ENCODE peak calls at places on chromosomes 2 and 18, in four cellular contexts. O is fibroblast of lung, U is tibial artery, Z is gastrocnemius medialis. T is an unnamed sample.

GRCh38 chr2:207952564-207953345 is 72.6 kb downstream of the PLEKHM3 start:
- DNase-seq in O (no peak), U (no peak), Z (no peak), T (no peak)

GRCh38 chr2:100730290-100730868 is 89.6 kb upstream of the NPAS2 start:
- DNase-seq in O (peak), U (peak), Z (peak), T (no peak)

GRCh38 chr2:180618570-180618969 is 361.8 kb upstream of the UBE2E3 start:
- DNase-seq in O (peak), U (no peak), Z (no peak), T (no peak)

GRCh38 chr2:197641666-197642065 is 33.7 kb downstream of the RFTN2 start:
- DNase-seq in O (no peak), U (no peak), Z (no peak), T (no peak)

GRCh38 chr18:48785091-48785614 is 165.6 kb downstream of the SMAD7 start:
- DNase-seq in O (no peak), U (no peak), Z (no peak), T (no peak)

GRCh38 chr2:69311017-69311416 is 76.0 kb downstream of the GFPT1 start:
- DNase-seq in O (no peak), U (no peak), Z (no peak), T (no peak)

GRCh38 chr2:219104107-219105050 is 43.7 kb upstream of the IHH start:
- DNase-seq in O (peak), U (no peak), Z (no peak), T (no peak)

GRCh38 chr2:16226942-16227664 is 286.8 kb downstream of the MYCN start:
- DNase-seq in O (no peak), U (no peak), Z (no peak), T (no peak)

GRCh38 chr2:70948350-70949003 is 12.8 kb downstream of the ATP6V1B1 start:
- DNase-seq in O (peak), U (peak), Z (peak), T (peak)

GRCh38 chr2:100722125-100722524 is 97.8 kb upstream of the NPAS2 start:
- DNase-seq in O (no peak), U (no peak), Z (no peak), T (no peak)

GRCh38 chr18:47080872-47081271 is 45.5 kb upstream of the ELOA2 start:
- DNase-seq in O (no peak), U (no peak), Z (no peak), T (no peak)

GRCh38 chr2:156021326-156022040 is 311.0 kb downstream of the NR4A2 start:
- DNase-seq in O (no peak), U (no peak), Z (no peak), T (no peak)

GRCh38 chr2:123165616-123166015 is 859.5 kb upstream of the CNTNAP5 start:
- DNase-seq in O (no peak), U (no peak), Z (no peak), T (no peak)

GRCh38 chr2:173998386-173998785 is 33.2 kb upstream of the SP3 start:
- DNase-seq in O (no peak), U (peak), Z (no peak), T (no peak)

GRCh38 chr2:99386011-99386410 is 48.8 kb downstream of the EIF5B start:
- DNase-seq in O (no peak), U (no peak), Z (no peak), T (no peak)

GRCh38 chr18:49697757-49698595 is 115.4 kb downstream of the ACAA2 start:
- DNase-seq in O (no peak), U (no peak), Z (no peak), T (no peak)

GRCh38 chr2:129347486-129348217 is 631.8 kb upstream of the RAB6C start:
- DNase-seq in O (no peak), U (peak), Z (no peak), T (no peak)

GRCh38 chr2:206832886-206833285 is 67.5 kb downstream of the FASTKD2 start:
- DNase-seq in O (peak), U (no peak), Z (no peak), T (no peak)

GRCh38 chr2:111702119-111702808 is 181.7 kb downstream of the ANAPC1 start:
- DNase-seq in O (peak), U (no peak), Z (no peak), T (no peak)

GRCh38 chr2:138841459-138841858 is 61.3 kb upstream of the NXPH2 start:
- DNase-seq in O (no peak), U (no peak), Z (no peak), T (no peak)

GRCh38 chr2:71884303-71885042 is 263.2 kb downstream of the CYP26B1 start:
- DNase-seq in O (peak), U (no peak), Z (no peak), T (peak)

GRCh38 chr2:72148975-72149555 is 1.4 kb upstream of the CYP26B1 start:
- DNase-seq in O (peak), U (no peak), Z (no peak), T (peak)

GRCh38 chr2:85672486-85672885 is 4.5 kb upstream of the SFTPB start:
- DNase-seq in O (no peak), U (no peak), Z (no peak), T (no peak)

GRCh38 chr2:160390544-160391258 is 102.9 kb downstream of the RBMS1 start:
- DNase-seq in O (peak), U (no peak), Z (no peak), T (no peak)

GRCh38 chr2:53631313-53632125 is 136.1 kb upstream of the CHAC2 start:
- DNase-seq in O (no peak), U (no peak), Z (no peak), T (no peak)

GRCh38 chr2:3121601-3122000 is 256.0 kb downstream of the EIPR1 start:
- DNase-seq in O (peak), U (no peak), Z (no peak), T (no peak)

GRCh38 chr2:54092940-54093339 is 22.5 kb upstream of the ACYP2 start:
- DNase-seq in O (no peak), U (no peak), Z (no peak), T (no peak)

GRCh38 chr2:174059178-174059874 is 94.2 kb upstream of the SP3 start:
- DNase-seq in O (peak), U (no peak), Z (no peak), T (no peak)

GRCh38 chr2:9889812-9890261 is 46.6 kb downstream of the TAF1B start:
- DNase-seq in O (peak), U (no peak), Z (no peak), T (no peak)

GRCh38 chr2:14557921-14558320 is 74.6 kb upstream of the LRATD1 start:
- DNase-seq in O (no peak), U (no peak), Z (no peak), T (no peak)

GRCh38 chr2:53087282-53087882 is 680.2 kb upstream of the CHAC2 start:
- DNase-seq in O (peak), U (no peak), Z (no peak), T (no peak)

GRCh38 chr18:1805526-1805925 is 765.8 kb downstream of the METTL4 start:
- DNase-seq in O (no peak), U (no peak), Z (no peak), T (no peak)

GRCh38 chr2:224039080-224039769 is at the start of gene SERPINE2:
- DNase-seq in O (peak), U (peak), Z (no peak), T (no peak)

DNA sequence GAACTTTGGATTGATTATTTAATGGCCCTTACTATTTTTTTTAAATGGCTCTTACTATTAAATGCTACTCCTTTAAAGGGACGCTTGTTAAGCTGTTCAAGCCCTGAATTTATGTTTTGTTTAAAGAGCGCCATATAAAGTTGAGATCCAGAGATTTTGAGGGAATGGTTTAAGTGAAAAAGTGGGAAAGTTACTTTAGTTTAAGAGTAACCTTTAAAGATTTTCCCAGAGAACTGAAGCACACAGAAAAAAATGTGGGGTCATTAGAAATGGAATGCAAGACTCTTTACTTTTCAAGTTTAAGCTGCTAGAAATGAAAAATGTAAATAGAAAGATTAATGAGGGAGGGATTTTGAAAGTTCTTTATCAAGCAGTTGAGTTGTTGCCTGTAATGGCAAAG is 93.1 kb downstream of the KCNS3 start:
- DNase-seq in O (no peak), U (no peak), Z (no peak), T (no peak)
- TF ChIP-seq CTCF in O (no peak), U (no peak), Z (no peak), T (no peak)

DNA sequence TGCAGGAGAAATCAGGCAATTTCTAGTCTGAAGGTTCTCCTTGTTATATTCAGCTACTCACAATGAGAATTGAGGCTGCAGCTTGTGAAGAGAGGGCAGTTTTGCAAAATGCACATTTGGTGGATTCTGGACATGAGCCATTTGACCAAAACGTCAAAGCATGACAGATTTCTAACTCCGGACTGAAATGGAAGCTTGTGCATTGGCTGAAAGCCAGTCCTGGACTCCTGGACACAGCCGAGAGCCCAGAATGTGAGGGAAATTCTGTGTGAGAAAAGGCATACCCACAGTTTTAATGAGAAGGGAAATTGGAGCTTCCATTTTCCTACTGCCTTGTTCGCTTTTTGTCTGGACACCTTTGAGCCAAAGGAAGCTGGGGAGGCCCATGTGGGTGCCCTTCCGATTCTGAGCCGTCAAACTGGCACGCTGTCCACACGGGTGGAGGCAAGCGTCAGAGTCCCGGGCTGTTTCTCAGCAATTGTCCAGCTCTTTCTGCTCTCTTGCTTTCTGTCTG is 23.7 kb upstream of the ROCK2 start:
- DNase-seq in O (peak), U (no peak), Z (no peak), T (peak)
- H3K27ac ChIP-seq in O (peak), U (peak), Z (peak), T (peak)

GRCh38 chr2:63841254-63842022 is at the start of gene UGP2:
- DNase-seq in O (peak), U (peak), Z (peak), T (peak)

GRCh38 chr2:63842149-63843061 is 709 bp downstream of the UGP2 start:
- DNase-seq in O (peak), U (peak), Z (peak), T (peak)

GRCh38 chr2:63843791-63844190 is 2.1 kb downstream of the UGP2 start:
- DNase-seq in O (no peak), U (no peak), Z (no peak), T (no peak)

GRCh38 chr2:63844616-63845015 is 2.9 kb downstream of the UGP2 start:
- DNase-seq in O (no peak), U (no peak), Z (no peak), T (no peak)

GRCh38 chr2:63843093-63843492 is 1.4 kb downstream of the UGP2 start:
- DNase-seq in O (no peak), U (no peak), Z (no peak), T (no peak)
- H3K4me3 ChIP-seq in O (peak), U (peak), Z (peak), T (peak)

GRCh38 chr2:109259671-109260070 is 130.7 kb downstream of the SH3RF3 start:
- DNase-seq in O (no peak), U (no peak), Z (no peak), T (no peak)

GRCh38 chr2:109260116-109260855 is 131.3 kb downstream of the SH3RF3 start:
- DNase-seq in O (no peak), U (peak), Z (no peak), T (peak)

GRCh38 chr2:109261906-109262631 is 133.1 kb downstream of the SH3RF3 start:
- DNase-seq in O (no peak), U (no peak), Z (no peak), T (no peak)

GRCh38 chr2:109258905-109259540 is 130.0 kb downstream of the SH3RF3 start:
- DNase-seq in O (no peak), U (peak), Z (peak), T (no peak)

DNA sequence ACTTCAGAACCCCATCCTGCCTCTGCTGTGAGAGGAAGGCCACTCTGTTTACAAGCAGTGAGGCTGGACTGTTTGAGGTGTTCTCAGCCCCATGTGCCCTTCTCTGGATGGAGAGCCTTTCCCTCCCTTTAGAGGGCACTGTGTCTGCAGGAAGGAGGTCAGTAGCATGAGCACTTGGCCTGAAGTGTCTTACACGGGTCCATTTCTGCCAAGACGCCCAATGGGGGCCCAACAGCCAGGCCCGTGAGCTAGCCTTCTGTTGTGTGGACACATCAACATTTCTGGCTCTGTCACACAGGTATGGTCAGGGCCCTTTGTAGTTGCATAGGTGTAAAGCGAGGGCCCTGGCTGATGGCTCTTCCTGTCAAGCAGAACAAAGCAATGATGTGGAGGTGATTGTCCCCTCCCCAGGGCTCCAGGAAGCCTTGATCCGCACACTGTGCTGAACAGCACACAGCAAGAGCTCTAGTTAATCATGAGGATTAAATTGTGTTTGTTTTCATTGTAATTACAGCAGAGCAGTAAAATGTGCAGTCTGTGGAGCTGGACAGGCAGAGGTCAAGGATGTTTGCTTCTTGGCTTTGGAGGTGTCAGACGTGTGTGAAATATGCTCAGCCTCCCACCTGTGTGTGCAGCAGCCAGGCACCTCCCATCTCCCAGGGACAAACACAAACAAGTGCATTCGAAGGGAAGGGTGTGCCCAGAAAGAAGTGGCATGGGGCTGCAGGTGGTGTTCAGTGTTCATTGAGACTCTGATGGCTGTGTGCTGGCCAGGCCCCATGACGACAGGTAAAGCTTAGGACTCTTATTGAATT is 132.1 kb downstream of the SH3RF3 start:
- DNase-seq in O (no peak), U (peak), Z (no peak), T (peak)
- TF ChIP-seq CTCF in O (no peak), U (no peak), Z (no peak), T (no peak)

GRCh38 chr18:36490907-36491306 is 193.4 kb downstream of the FHOD3 start:
- DNase-seq in O (no peak), U (no peak), Z (no peak), T (no peak)
- H3K27ac ChIP-seq in O (no peak), U (no peak), Z (no peak), T (no peak)

GRCh38 chr2:190213441-190214335 is 105.9 kb downstream of the HIBCH start:
- DNase-seq in O (no peak), U (no peak), Z (no peak), T (no peak)
- H3K4me3 ChIP-seq in O (no peak), U (no peak), Z (no peak), T (no peak)

GRCh38 chr2:29719626-29720025 is 201.8 kb downstream of the ALK start:
- DNase-seq in O (no peak), U (no peak), Z (no peak), T (no peak)
- TF ChIP-seq CTCF in O (no peak), U (no peak), Z (no peak), T (no peak)

GRCh38 chr2:12720752-12721151 is 4.0 kb downstream of the TRIB2 start:
- DNase-seq in O (no peak), U (no peak), Z (no peak), T (no peak)
- H3K27ac ChIP-seq in O (peak), U (no peak), Z (peak), T (no peak)

GRCh38 chr2:231554748-231555545 is 24.7 kb upstream of the NMUR1 start:
- DNase-seq in O (peak), U (peak), Z (no peak), T (peak)
- H3K4me3 ChIP-seq in O (peak), U (peak), Z (no peak), T (peak)

GRCh38 chr2:94759211-94759610 is 112.0 kb upstream of the TEKT4 start:
- DNase-seq in O (no peak), U (no peak), Z (no peak), T (no peak)
- TF ChIP-seq CTCF in O (no peak), U (no peak), Z (no peak), T (no peak)

T was measured in coronary artery.